ENCODE peak calls at places on chromosomes 12 and 14, in five cellular contexts. N is stomach, O is tibial artery, I is A549, Q is A673. F is an unnamed sample. For H3K4me1 and H3K9me3, the result is how much of the 10 kb centered on the place peaks cover.

GRCh38 chr14:56378474-56378873 is 201.1 kb upstream of the TMEM260 start:
- DNase-seq in I (no peak), Q (no peak), O (peak), N (no peak), F (no peak)

GRCh38 chr14:58362798-58363412 is 32.8 kb upstream of the TOMM20L start:
- DNase-seq in N (no peak), I (peak), Q (peak), O (no peak), F (peak)

GRCh38 chr12:30882706-30883105 is 43.8 kb upstream of the TSPAN11 start:
- DNase-seq in Q (peak), N (no peak), O (no peak), I (no peak), F (no peak)

GRCh38 chr12:111904438-111904837 is 62.4 kb downstream of the MAPKAPK5 start:
- DNase-seq in Q (no peak), N (no peak), O (no peak), I (no peak), F (no peak)

GRCh38 chr14:59632381-59632780 is 55.8 kb upstream of the CCDC175 start:
- DNase-seq in N (peak), Q (peak), I (peak), O (no peak), F (peak)

GRCh38 chr12:52232916-52233461 is at the start of gene KRT7:
- DNase-seq in O (no peak), Q (no peak), I (peak), N (no peak), F (no peak)

GRCh38 chr12:25957898-25958253 is 606 bp upstream of the RASSF8 start:
- DNase-seq in Q (peak), I (peak), N (no peak), O (peak), F (no peak)

GRCh38 chr12:47554046-47554653 is 151.7 kb downstream of the RPAP3 start:
- DNase-seq in Q (peak), O (no peak), N (no peak), I (no peak), F (no peak)

GRCh38 chr12:57092529-57092862 is 3.6 kb downstream of the NAB2 start:
- DNase-seq in Q (no peak), N (no peak), I (no peak), O (no peak), F (no peak)
- H3K4me1 ChIP-seq in Q (under half), N (half or more), I (under half), O (under half), F (under half)

DNA sequence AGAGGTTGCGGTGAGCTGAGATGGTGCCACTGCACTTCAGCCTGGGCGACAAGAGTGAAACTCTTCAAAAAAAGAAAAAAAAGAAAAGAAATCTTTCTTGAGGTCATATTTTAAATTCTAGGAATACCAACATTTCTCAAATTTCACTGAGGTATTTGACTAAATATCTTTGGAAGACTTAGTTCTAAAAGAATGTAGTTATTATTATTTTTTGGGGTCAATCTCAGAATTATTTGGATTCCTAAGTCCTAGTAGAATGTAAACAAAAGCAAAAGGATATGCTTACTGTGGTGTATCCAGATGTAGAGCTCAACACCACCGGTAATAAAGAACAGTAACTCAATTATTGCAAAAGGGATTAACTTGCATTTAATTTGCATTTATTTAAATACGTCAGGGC is 25.0 kb downstream of the PRICKLE1 start:
- DNase-seq in Q (peak), I (no peak), O (no peak), N (no peak), F (no peak)
- H3K27ac ChIP-seq in Q (no peak), I (no peak), O (no peak), N (no peak), F (no peak)

DNA sequence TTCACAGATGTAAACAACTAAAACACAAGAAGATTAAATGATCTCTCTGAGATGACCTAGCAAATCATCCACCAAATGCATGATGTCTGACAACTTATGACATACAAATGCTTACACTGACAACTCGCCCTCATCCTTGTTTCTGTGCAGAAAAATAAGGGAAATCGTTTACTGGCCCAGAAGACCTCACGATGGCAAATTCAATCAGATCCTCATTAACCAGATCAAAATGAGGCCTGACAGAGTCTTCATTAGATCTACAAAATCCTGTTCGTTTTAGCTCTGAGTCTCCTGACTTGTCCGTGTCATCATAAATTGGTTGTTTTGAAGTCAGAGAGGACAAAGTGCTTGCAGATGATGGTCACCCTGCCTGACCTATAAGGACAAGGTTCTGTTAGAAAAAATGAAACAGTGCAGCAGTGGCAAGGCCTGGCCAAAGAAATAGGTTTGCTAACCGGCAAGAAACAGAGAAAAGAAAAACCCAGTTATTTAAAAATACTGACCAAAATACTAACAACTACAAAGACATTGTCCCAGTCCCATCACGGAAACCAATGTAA is 109.5 kb downstream of the BTG1 start:
- DNase-seq in Q (no peak), I (no peak), O (no peak), N (no peak), F (no peak)
- H3K9me3 ChIP-seq in Q (under half), I (under half), O (under half), N (under half), F (under half)

GRCh38 chr12:96501908-96502307 is 12.5 kb downstream of the CFAP54 start:
- DNase-seq in I (no peak), N (no peak), Q (no peak), O (no peak), F (no peak)
- H3K4me1 ChIP-seq in I (under half), N (under half), Q (under half), O (under half), F (under half)

GRCh38 chr12:116039081-116039480 is 238.4 kb downstream of the MED13L start:
- DNase-seq in O (no peak), N (no peak), I (no peak), Q (no peak), F (no peak)
- H3K27ac ChIP-seq in O (no peak), N (no peak), I (no peak), Q (no peak), F (no peak)

DNA sequence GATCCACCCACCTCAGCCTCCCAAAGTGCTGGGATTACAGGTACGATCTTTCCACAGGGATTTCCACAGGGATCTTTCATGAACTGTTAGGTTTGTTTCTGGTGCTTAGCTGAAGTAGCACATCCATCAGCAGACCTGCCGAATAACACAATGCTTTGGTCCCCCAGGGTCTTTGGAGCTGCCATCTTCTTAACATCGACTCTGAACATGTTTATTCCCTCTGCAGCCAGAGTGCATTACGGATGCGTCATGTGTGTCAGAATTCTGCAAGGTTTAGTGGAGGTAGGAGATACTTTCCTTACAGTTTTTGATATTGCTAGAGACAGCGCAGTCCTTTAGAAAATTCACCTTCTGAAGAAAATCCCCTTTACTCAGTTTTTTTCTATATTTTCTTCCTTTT is 36.3 kb downstream of the SLC17A8 start:
- DNase-seq in I (no peak), Q (no peak), O (no peak), N (no peak), F (no peak)
- H3K9me3 ChIP-seq in I (under half), Q (under half), O (under half), N (under half), F (under half)

GRCh38 chr12:124738636-124739467 is 124.8 kb downstream of the SCARB1 start:
- DNase-seq in I (no peak), N (peak), Q (no peak), O (no peak), F (peak)
- H3K4me1 ChIP-seq in I (under half), N (half or more), Q (under half), O (under half), F (under half)

F was measured in SJCRH30.